ENCODE peak calls at places on chromosomes 13 and 19, in seven cellular contexts. Z is aorta, S is vagina, F is adrenal gland, Y is cardiac muscle cell, I is MM.1S, B is pancreas. J is an unnamed sample. For H3K36me3, the result is how much of the 10 kb centered on the place peaks cover.

GRCh38 chr13:29935309-29935981 is 85.0 kb upstream of the UBL3 start:
- DNase-seq in Z (peak), F (no peak), Y (no peak), S (no peak), I (no peak), B (no peak), J (no peak)

GRCh38 chr13:22800726-22801401 is 379.9 kb upstream of the SGCG start:
- DNase-seq in F (peak), Y (peak), I (no peak), B (no peak), Z (peak), S (no peak), J (no peak)

GRCh38 chr19:7554990-7555864 is 19.7 kb downstream of the PNPLA6 start:
- DNase-seq in S (no peak), I (no peak), Y (no peak), F (no peak), Z (peak), B (peak), J (no peak)

GRCh38 chr13:98478134-98479129 is 98.5 kb downstream of the STK24 start:
- DNase-seq in Z (no peak), B (no peak), Y (peak), S (no peak), I (no peak), F (no peak), J (no peak)

GRCh38 chr13:49998714-49999624 is 2.1 kb downstream of the TRIM13 start:
- DNase-seq in Y (no peak), B (no peak), Z (no peak), S (no peak), I (no peak), F (no peak), J (no peak)

GRCh38 chr13:99214232-99214631 is 13.6 kb downstream of the UBAC2 start:
- DNase-seq in Z (no peak), S (no peak), B (no peak), Y (no peak), F (no peak), I (no peak), J (no peak)

GRCh38 chr13:90485441-90485840 is 862.0 kb upstream of the MIR17HG start:
- DNase-seq in S (no peak), Y (peak), B (no peak), F (no peak), Z (no peak), I (no peak), J (no peak)

GRCh38 chr19:14536926-14537692 is 7.7 kb downstream of the TECR start:
- DNase-seq in I (no peak), Z (peak), B (peak), S (no peak), F (peak), Y (peak), J (no peak)

GRCh38 chr19:7663711-7664110 is 5.1 kb upstream of the RETN start:
- DNase-seq in I (no peak), Y (no peak), F (no peak), B (no peak), S (no peak), Z (no peak), J (no peak)

GRCh38 chr13:107034236-107034635 is 466.3 kb upstream of the ARGLU1 start:
- DNase-seq in Y (no peak), I (no peak), F (no peak), B (no peak), Z (no peak), S (no peak), J (no peak)

GRCh38 chr19:54418030-54418929 is 3.0 kb downstream of the TTYH1 start:
- DNase-seq in I (no peak), B (no peak), S (no peak), Z (no peak), Y (peak), F (peak), J (no peak)

GRCh38 chr13:27171244-27171829 is at the start of gene USP12:
- DNase-seq in F (peak), B (no peak), S (no peak), I (peak), Z (peak), Y (peak), J (no peak)

GRCh38 chr13:37701972-37702371 is 103.4 kb upstream of the POSTN start:
- DNase-seq in Y (peak), F (no peak), Z (no peak), S (no peak), B (no peak), I (no peak), J (no peak)

GRCh38 chr19:17256130-17256529 is 8.4 kb downstream of the USHBP1 start:
- DNase-seq in I (no peak), Y (no peak), F (no peak), Z (no peak), S (no peak), B (no peak), J (no peak)

GRCh38 chr13:102799544-102800144 is 725 bp downstream of the BIVM start:
- DNase-seq in S (no peak), Z (peak), I (no peak), F (peak), B (peak), Y (no peak), J (no peak)

GRCh38 chr19:42441047-42441440 is 1.7 kb downstream of the CXCL17 start:
- DNase-seq in Z (no peak), S (no peak), Y (no peak), I (no peak), F (no peak), B (no peak), J (no peak)

GRCh38 chr13:47408546-47409319 is 511.9 kb upstream of the HTR2A start:
- DNase-seq in I (no peak), Z (no peak), F (no peak), S (no peak), Y (no peak), B (no peak), J (no peak)

GRCh38 chr19:49127674-49128544 is 8.6 kb downstream of the PPFIA3 start:
- DNase-seq in S (no peak), F (peak), B (peak), I (peak), Y (peak), Z (peak), J (peak)

GRCh38 chr13:109123971-109124370 is 494.6 kb downstream of the MYO16 start:
- DNase-seq in Y (no peak), S (no peak), F (no peak), I (no peak), B (no peak), Z (no peak), J (no peak)

GRCh38 chr13:79044415-79044814 is 361.6 kb downstream of the RBM26 start:
- DNase-seq in Y (no peak), Z (no peak), B (no peak), S (no peak), I (no peak), F (no peak), J (no peak)

GRCh38 chr19:16403151-16403977 is 68.4 kb downstream of the EPS15L1 start:
- DNase-seq in Z (no peak), Y (no peak), B (no peak), I (no peak), F (no peak), S (no peak), J (no peak)

GRCh38 chr19:35519291-35519690 is 5.8 kb upstream of the DMKN start:
- DNase-seq in B (no peak), S (no peak), Y (peak), Z (no peak), I (no peak), F (no peak), J (no peak)

GRCh38 chr19:9498183-9498902 is at the start of gene ZNF560:
- DNase-seq in S (no peak), Y (peak), F (no peak), I (no peak), Z (no peak), B (no peak), J (no peak)

GRCh38 chr13:36028359-36028758 is 102.8 kb downstream of the DCLK1 start:
- DNase-seq in Y (no peak), Z (no peak), F (no peak), S (no peak), I (no peak), B (no peak), J (no peak)

GRCh38 chr19:38079926-38080380 is 144.1 kb downstream of the DPF1 start:
- DNase-seq in Z (no peak), B (no peak), S (no peak), F (no peak), Y (peak), I (peak), J (no peak)

GRCh38 chr19:36207605-36208252 is 6.7 kb downstream of the ZNF565 start:
- DNase-seq in B (no peak), F (no peak), Y (no peak), S (no peak), I (no peak), Z (no peak), J (no peak)

GRCh38 chr19:19662344-19662743 is 1.1 kb downstream of the ATP13A1 start:
- DNase-seq in B (no peak), F (peak), S (no peak), Y (no peak), I (no peak), Z (no peak), J (no peak)

GRCh38 chr13:67296511-67296910 is 66.4 kb upstream of the PCDH9 start:
- DNase-seq in I (no peak), B (no peak), F (no peak), Y (peak), Z (no peak), S (no peak), J (no peak)

GRCh38 chr13:110652755-110653154 is 37.4 kb downstream of the NAXD start:
- DNase-seq in I (no peak), S (no peak), F (no peak), B (no peak), Z (no peak), Y (no peak), J (no peak)

GRCh38 chr13:110653851-110654250 is 38.5 kb downstream of the NAXD start:
- DNase-seq in S (no peak), I (no peak), F (no peak), Y (no peak), Z (no peak), B (no peak), J (no peak)

GRCh38 chr13:110661256-110661655 is 44.7 kb downstream of the CARS2 start:
- DNase-seq in Y (peak), I (no peak), S (no peak), F (no peak), B (no peak), Z (no peak), J (no peak)

GRCh38 chr13:110653271-110653670 is 37.9 kb downstream of the NAXD start:
- DNase-seq in F (no peak), I (no peak), Y (no peak), S (no peak), Z (no peak), B (no peak), J (no peak)

GRCh38 chr13:110657196-110657595 is 41.9 kb downstream of the NAXD start:
- DNase-seq in I (no peak), Y (no peak), B (no peak), F (no peak), S (no peak), Z (no peak), J (no peak)
- H3K36me3 ChIP-seq in I (under half), Y (under half), B (under half), F (under half), S (under half), Z (under half), J (under half)

GRCh38 chr13:80126382-80127068 is 214.4 kb downstream of the SPRY2 start:
- DNase-seq in Z (no peak), I (no peak), B (no peak), S (no peak), Y (no peak), F (no peak), J (no peak)
- H3K36me3 ChIP-seq in Z (under half), I (under half), B (under half), S (under half), Y (under half), F (under half), J (under half)

GRCh38 chr13:97226013-97226412 is 3.9 kb downstream of the MBNL2 start:
- DNase-seq in F (no peak), B (no peak), Z (no peak), Y (no peak), S (no peak), I (peak), J (no peak)
- H3K36me3 ChIP-seq in F (under half), B (under half), Z (under half), Y (under half), S (under half), I (under half), J (under half)

GRCh38 chr19:45615795-45616708 is 14.0 kb upstream of the GPR4 start:
- DNase-seq in Y (peak), S (no peak), Z (peak), I (peak), B (peak), F (peak), J (peak)
- H3K36me3 ChIP-seq in Y (under half), S (half or more), Z (under half), I (under half), B (under half), F (under half), J (under half)

GRCh38 chr13:73708393-73708985 is 425.7 kb downstream of the KLF12 start:
- DNase-seq in Z (no peak), Y (peak), S (no peak), I (peak), F (peak), B (no peak), J (peak)
- H3K36me3 ChIP-seq in Z (under half), Y (under half), S (under half), I (under half), F (under half), B (under half), J (under half)

GRCh38 chr19:39173502-39173991 is 23.2 kb upstream of the NCCRP1 start:
- DNase-seq in S (no peak), F (no peak), Z (no peak), I (no peak), B (no peak), Y (no peak), J (no peak)
- H3K36me3 ChIP-seq in S (half or more), F (under half), Z (under half), I (under half), B (under half), Y (under half), J (under half)